ENCODE peak calls at places on chromosomes 12 and 14, in seven cellular contexts. T is HCT116, D is neuronal stem cell, B is fibroblast of lung, Z is astrocyte, L is GM23338, Y is neural progenitor cell. N is an unnamed sample.
A peak's percentile ranks its signal among the peaks of the same experiment; 100 is the strongest.

GRCh38 chr12:4392223-4392742 is 12.8 kb upstream of the FGF23 start:
- DNase-seq in T (no peak), D (no peak), B (no peak), Z (no peak), L (no peak), Y (no peak), N (no peak)

GRCh38 chr12:8057839-8058238 is 8.3 kb downstream of the C3AR1 start:
- DNase-seq in T (no peak), D (no peak), B (peak; percentile 80), Z (peak; percentile 13), L (no peak), Y (no peak), N (peak; percentile 88)

GRCh38 chr12:117161460-117162166 is 28.7 kb downstream of the FBXO21 start:
- DNase-seq in T (no peak), D (no peak), B (no peak), Z (no peak), L (no peak), Y (no peak), N (no peak)

GRCh38 chr14:26984318-26985177 is 386.7 kb upstream of the NOVA1 start:
- DNase-seq in T (peak; percentile 4), D (peak; percentile 65), B (peak; percentile 76), Z (peak; percentile 30), L (peak; percentile 87), Y (peak; percentile 86), N (peak; percentile 1)

GRCh38 chr12:1093166-1093751 is 102.2 kb downstream of the ERC1 start:
- DNase-seq in T (peak; percentile 53), D (peak; percentile 52), B (peak; percentile 79), Z (peak; percentile 47), L (peak; percentile 85), Y (peak; percentile 72), N (peak; percentile 45)

GRCh38 chr12:22729898-22730443 is 105.0 kb downstream of the ETNK1 start:
- DNase-seq in T (no peak), D (no peak), B (peak; percentile 84), Z (peak; percentile 92), L (no peak), Y (no peak), N (no peak)

GRCh38 chr12:93793983-93794382 is 116.8 kb downstream of the CRADD start:
- DNase-seq in T (no peak), D (no peak), B (peak; percentile 92), Z (peak; percentile 52), L (no peak), Y (no peak), N (no peak)

GRCh38 chr12:31321565-31322228 is 4.3 kb downstream of the SINHCAF start:
- DNase-seq in T (no peak), D (no peak), B (peak; percentile 39), Z (peak; percentile 51), L (no peak), Y (no peak), N (no peak)

GRCh38 chr14:23121401-23121800 is 2.3 kb upstream of the CEBPE start:
- DNase-seq in T (no peak), D (no peak), B (peak; percentile 54), Z (peak; percentile 81), L (no peak), Y (peak; percentile 31), N (no peak)

GRCh38 chr14:23483216-23483854 is 13.8 kb downstream of the NGDN start:
- DNase-seq in T (no peak), D (peak; percentile 38), B (peak; percentile 9), Z (no peak), L (peak; percentile 93), Y (peak; percentile 87), N (no peak)

GRCh38 chr12:51910168-51910567 is 2.9 kb downstream of the ACVRL1 start:
- DNase-seq in T (no peak), D (no peak), B (no peak), Z (no peak), L (no peak), Y (no peak), N (no peak)

DNA sequence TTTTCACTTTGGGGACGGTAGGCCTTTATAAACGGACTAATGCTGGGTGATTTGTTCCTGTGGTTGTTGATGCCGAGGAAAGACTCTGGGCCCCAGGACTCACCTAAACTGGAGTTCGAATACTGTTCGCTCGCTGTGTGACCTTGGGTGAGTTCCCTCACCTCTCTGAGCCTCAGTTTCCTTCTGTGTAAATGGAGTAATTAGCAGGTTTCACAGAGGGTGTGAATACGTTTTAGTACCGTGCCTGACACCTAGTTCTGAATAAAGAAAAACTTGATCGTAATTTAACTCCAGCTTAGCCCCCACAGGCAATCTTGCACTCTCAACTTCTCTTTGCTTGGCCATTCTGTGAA is 505 bp downstream of the UBE3B start:
- DNase-seq in T (no peak), D (no peak), B (no peak), Z (no peak), L (no peak), Y (no peak), N (no peak)
- H3K4me2 ChIP-seq in T (peak overlapping the region; percentile 89), D (peak overlapping the region; percentile 65), B (peak overlapping the region; percentile 75), Z (peak overlapping the region; percentile 96), L (peak overlapping the region; percentile 92), Y (peak overlapping the region; percentile 99), N (peak overlapping the region; percentile 95)

DNA sequence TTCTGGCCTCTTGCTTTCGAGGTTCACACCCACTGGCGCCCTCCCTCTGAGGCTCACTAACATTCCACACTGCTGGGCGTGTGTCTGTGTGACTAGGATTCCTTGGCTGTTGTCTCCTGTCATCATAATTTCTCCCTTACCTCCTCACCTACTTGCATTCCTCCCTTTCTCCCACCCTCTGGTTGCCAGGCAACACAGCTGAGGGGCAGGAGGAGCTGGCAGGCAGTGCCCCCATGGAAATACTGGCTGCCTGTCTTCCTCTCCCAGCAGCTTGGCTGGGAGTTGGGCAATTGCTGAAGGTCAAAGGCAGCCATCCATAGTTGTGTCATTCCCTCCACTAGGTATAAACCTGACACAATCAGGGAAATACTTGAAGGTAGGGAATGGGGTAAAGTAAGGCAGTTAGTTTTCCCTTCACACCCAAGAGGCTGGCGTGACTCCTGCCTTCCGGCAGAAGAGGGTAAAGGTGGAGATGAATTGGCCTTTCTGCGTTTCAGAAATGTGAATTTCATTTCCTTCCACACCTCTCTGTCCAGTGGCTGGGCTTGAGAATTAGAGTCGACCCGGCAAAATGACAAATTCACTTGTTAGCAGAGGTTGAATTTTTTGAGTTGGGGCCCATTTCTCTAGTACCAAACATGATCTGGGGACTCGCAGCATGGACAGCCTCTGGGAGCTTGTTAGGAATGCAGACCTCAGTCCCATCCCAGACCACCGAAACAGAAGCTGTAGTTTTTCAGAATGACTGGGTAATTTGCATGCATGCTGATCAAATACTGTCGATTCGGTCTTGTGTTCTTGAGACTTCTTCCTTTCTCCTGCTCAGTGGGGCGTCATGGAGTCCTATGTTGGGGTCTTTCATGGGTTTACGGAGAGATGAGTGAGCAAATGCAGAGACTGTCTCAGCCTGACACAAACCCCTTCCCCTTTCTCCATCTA is 24.3 kb upstream of the EMP1 start:
- DNase-seq in T (no peak), D (no peak), B (no peak), Z (peak; percentile 60), L (peak; percentile 67), Y (peak; percentile 34), N (peak; percentile 81)
- H3K4me1 ChIP-seq in T (peaks cover 94% of the 10 kb centered on the region), D (peaks cover 25% of the 10 kb centered on the region), B (peaks cover 21% of the 10 kb centered on the region), Z (peaks cover 54% of the 10 kb centered on the region), L (peaks cover 13% of the 10 kb centered on the region), Y (peaks cover 31% of the 10 kb centered on the region), N (peaks cover 58% of the 10 kb centered on the region)

GRCh38 chr12:71158361-71158882 is 623 bp upstream of the TSPAN8 start:
- DNase-seq in T (no peak), D (no peak), B (no peak), Z (peak; percentile 10), L (no peak), Y (no peak), N (no peak)
- H3K4me2 ChIP-seq in T (no peak overlapping the region), D (no peak overlapping the region), B (no peak overlapping the region), Z (no peak overlapping the region), L (no peak overlapping the region), Y (no peak overlapping the region), N (no peak overlapping the region)

GRCh38 chr12:62260733-62261683 is 804 bp downstream of the USP15 start:
- DNase-seq in T (peak; percentile 23), D (peak; percentile 14), B (peak; percentile 40), Z (peak; percentile 44), L (peak; percentile 42), Y (peak; percentile 65), N (peak; percentile 68)

GRCh38 chr12:62259993-62260732 is at the start of gene USP15:
- DNase-seq in T (peak; percentile 94), D (peak; percentile 94), B (peak; percentile 98), Z (peak; percentile 94), L (peak; percentile 99), Y (peak; percentile 98), N (peak; percentile 96)

GRCh38 chr12:62259311-62259992 is 752 bp upstream of the USP15 start:
- DNase-seq in T (no peak), D (no peak), B (no peak), Z (no peak), L (peak; percentile 9), Y (no peak), N (no peak)

GRCh38 chr12:62263956-62264355 is 3.8 kb downstream of the USP15 start:
- DNase-seq in T (no peak), D (no peak), B (no peak), Z (no peak), L (no peak), Y (no peak), N (no peak)

GRCh38 chr12:62261876-62262275 is 1.7 kb downstream of the USP15 start:
- DNase-seq in T (no peak), D (no peak), B (no peak), Z (no peak), L (no peak), Y (no peak), N (no peak)
- H3K4me1 ChIP-seq in T (peaks cover 20% of the 10 kb centered on the region), D (no peaks in the 10 kb centered on the region), B (no peaks in the 10 kb centered on the region), Z (no peaks in the 10 kb centered on the region), L (peaks cover 10% of the 10 kb centered on the region), Y (peaks cover 12% of the 10 kb centered on the region), N (peaks cover 17% of the 10 kb centered on the region)

GRCh38 chr12:42343721-42344120 is 17.8 kb downstream of the PPHLN1 start:
- DNase-seq in T (no peak), D (no peak), B (no peak), Z (no peak), L (no peak), Y (no peak), N (no peak)
- H3K4me2 ChIP-seq in T (no peak overlapping the region), D (no peak overlapping the region), B (no peak overlapping the region), Z (no peak overlapping the region), L (no peak overlapping the region), Y (no peak overlapping the region), N (no peak overlapping the region)

GRCh38 chr12:105228966-105229365 is 7.0 kb downstream of the APPL2 start:
- DNase-seq in T (no peak), D (no peak), B (no peak), Z (no peak), L (no peak), Y (no peak), N (no peak)

GRCh38 chr12:105227879-105228278 is 8.1 kb downstream of the APPL2 start:
- DNase-seq in T (no peak), D (no peak), B (no peak), Z (no peak), L (no peak), Y (no peak), N (no peak)

GRCh38 chr12:105226219-105226618 is 9.8 kb downstream of the APPL2 start:
- DNase-seq in T (no peak), D (no peak), B (peak; percentile 94), Z (peak; percentile 89), L (peak; percentile 9), Y (no peak), N (no peak)

GRCh38 chr12:105229446-105229845 is 6.5 kb downstream of the APPL2 start:
- DNase-seq in T (no peak), D (no peak), B (no peak), Z (no peak), L (no peak), Y (no peak), N (no peak)

GRCh38 chr12:105228494-105228893 is 7.5 kb downstream of the APPL2 start:
- DNase-seq in T (no peak), D (no peak), B (peak; percentile 70), Z (peak; percentile 60), L (no peak), Y (no peak), N (peak; percentile 39)
- H3K4me1 ChIP-seq in T (no peaks in the 10 kb centered on the region), D (peaks cover 22% of the 10 kb centered on the region), B (peaks cover 26% of the 10 kb centered on the region), Z (peaks cover 53% of the 10 kb centered on the region), L (no peaks in the 10 kb centered on the region), Y (peaks cover 7% of the 10 kb centered on the region), N (no peaks in the 10 kb centered on the region)

GRCh38 chr14:100371773-100372172 is 48.6 kb downstream of the SLC25A47 start:
- DNase-seq in T (no peak), D (no peak), B (no peak), Z (no peak), L (peak; percentile 55), Y (peak; percentile 57), N (no peak)
- H3K4me2 ChIP-seq in T (no peak overlapping the region), D (no peak overlapping the region), B (no peak overlapping the region), Z (no peak overlapping the region), L (peak overlapping the region; percentile 67), Y (peak overlapping the region; percentile 52), N (no peak overlapping the region)

N was measured in mammary epithelial cell.